ENCODE peak calls at places on chromosomes 16 and 17, in nine cellular contexts. One of them, this sample, is unnamed.

GRCh38 chr16:20353379-20353778 is 864 bp upstream of the UMOD start:
- DNase-seq in ovary: no peak
- DNase-seq in NCI-H1105: no peak
- DNase-seq in EL: no peak
- DNase-seq in stimulated activated CD8-positive, alpha-beta memory T cell treated with anti-CD3 and anti-CD28 coated beads, Interleukin-2, amount 100 ng/mL, for 48 hours: no peak
- DNase-seq in HCT116: no peak
- DNase-seq in endothelial cell: no peak
- DNase-seq in stimulated activated CD4-positive, alpha-beta T cell treated with anti-CD3 and anti-CD28 coated beads, Interleukin-12 subunit alpha, Interleukin-12 subunit beta, amount 100 ng/mL, for 4 hours: no peak
- DNase-seq in HTR-8/SVneo: no peak
- DNase-seq in this sample: no peak

GRCh38 chr17:67629963-67630320 is 87.8 kb upstream of the NOL11 start:
- DNase-seq in HCT116: peak
- DNase-seq in HTR-8/SVneo: peak
- DNase-seq in ovary: no peak
- DNase-seq in NCI-H1105: no peak
- DNase-seq in EL: peak
- DNase-seq in endothelial cell: no peak
- DNase-seq in stimulated activated CD8-positive, alpha-beta memory T cell treated with anti-CD3 and anti-CD28 coated beads, Interleukin-2, amount 100 ng/mL, for 48 hours: no peak
- DNase-seq in stimulated activated CD4-positive, alpha-beta T cell treated with anti-CD3 and anti-CD28 coated beads, Interleukin-12 subunit alpha, Interleukin-12 subunit beta, amount 100 ng/mL, for 4 hours: no peak
- DNase-seq in this sample: peak

GRCh38 chr16:84262939-84263338 is 23.1 kb upstream of the KCNG4 start:
- DNase-seq in NCI-H1105: no peak
- DNase-seq in ovary: no peak
- DNase-seq in HTR-8/SVneo: no peak
- DNase-seq in stimulated activated CD8-positive, alpha-beta memory T cell treated with anti-CD3 and anti-CD28 coated beads, Interleukin-2, amount 100 ng/mL, for 48 hours: no peak
- DNase-seq in HCT116: no peak
- DNase-seq in stimulated activated CD4-positive, alpha-beta T cell treated with anti-CD3 and anti-CD28 coated beads, Interleukin-12 subunit alpha, Interleukin-12 subunit beta, amount 100 ng/mL, for 4 hours: no peak
- DNase-seq in EL: no peak
- DNase-seq in endothelial cell: no peak
- DNase-seq in this sample: no peak

GRCh38 chr17:12256380-12256995 is 235.8 kb downstream of the MAP2K4 start:
- DNase-seq in stimulated activated CD4-positive, alpha-beta T cell treated with anti-CD3 and anti-CD28 coated beads, Interleukin-12 subunit alpha, Interleukin-12 subunit beta, amount 100 ng/mL, for 4 hours: no peak
- DNase-seq in ovary: peak
- DNase-seq in EL: peak
- DNase-seq in HCT116: peak
- DNase-seq in endothelial cell: peak
- DNase-seq in HTR-8/SVneo: peak
- DNase-seq in NCI-H1105: no peak
- DNase-seq in stimulated activated CD8-positive, alpha-beta memory T cell treated with anti-CD3 and anti-CD28 coated beads, Interleukin-2, amount 100 ng/mL, for 48 hours: no peak
- DNase-seq in this sample: peak

GRCh38 chr17:54527941-54528340 is 372.7 kb upstream of the TOM1L1 start:
- DNase-seq in endothelial cell: no peak
- DNase-seq in stimulated activated CD4-positive, alpha-beta T cell treated with anti-CD3 and anti-CD28 coated beads, Interleukin-12 subunit alpha, Interleukin-12 subunit beta, amount 100 ng/mL, for 4 hours: no peak
- DNase-seq in stimulated activated CD8-positive, alpha-beta memory T cell treated with anti-CD3 and anti-CD28 coated beads, Interleukin-2, amount 100 ng/mL, for 48 hours: no peak
- DNase-seq in EL: no peak
- DNase-seq in ovary: no peak
- DNase-seq in HCT116: no peak
- DNase-seq in HTR-8/SVneo: no peak
- DNase-seq in NCI-H1105: no peak
- DNase-seq in this sample: no peak

GRCh38 chr17:7932483-7932891 is 481 bp downstream of the CNTROB start:
- DNase-seq in endothelial cell: no peak
- DNase-seq in stimulated activated CD4-positive, alpha-beta T cell treated with anti-CD3 and anti-CD28 coated beads, Interleukin-12 subunit alpha, Interleukin-12 subunit beta, amount 100 ng/mL, for 4 hours: no peak
- DNase-seq in HTR-8/SVneo: peak
- DNase-seq in ovary: peak
- DNase-seq in stimulated activated CD8-positive, alpha-beta memory T cell treated with anti-CD3 and anti-CD28 coated beads, Interleukin-2, amount 100 ng/mL, for 48 hours: no peak
- DNase-seq in EL: peak
- DNase-seq in HCT116: no peak
- DNase-seq in NCI-H1105: peak
- DNase-seq in this sample: no peak

GRCh38 chr17:55426851-55427586 is 5.4 kb upstream of the MMD start:
- DNase-seq in EL: peak
- DNase-seq in ovary: no peak
- DNase-seq in endothelial cell: no peak
- DNase-seq in stimulated activated CD4-positive, alpha-beta T cell treated with anti-CD3 and anti-CD28 coated beads, Interleukin-12 subunit alpha, Interleukin-12 subunit beta, amount 100 ng/mL, for 4 hours: no peak
- DNase-seq in HTR-8/SVneo: no peak
- DNase-seq in NCI-H1105: no peak
- DNase-seq in HCT116: no peak
- DNase-seq in stimulated activated CD8-positive, alpha-beta memory T cell treated with anti-CD3 and anti-CD28 coated beads, Interleukin-2, amount 100 ng/mL, for 48 hours: no peak
- DNase-seq in this sample: peak

GRCh38 chr16:89658221-89658879 is 714 bp downstream of the SPATA33 start:
- DNase-seq in HCT116: no peak
- DNase-seq in EL: peak
- DNase-seq in endothelial cell: no peak
- DNase-seq in ovary: no peak
- DNase-seq in stimulated activated CD8-positive, alpha-beta memory T cell treated with anti-CD3 and anti-CD28 coated beads, Interleukin-2, amount 100 ng/mL, for 48 hours: no peak
- DNase-seq in stimulated activated CD4-positive, alpha-beta T cell treated with anti-CD3 and anti-CD28 coated beads, Interleukin-12 subunit alpha, Interleukin-12 subunit beta, amount 100 ng/mL, for 4 hours: peak
- DNase-seq in NCI-H1105: no peak
- DNase-seq in HTR-8/SVneo: no peak
- DNase-seq in this sample: peak

GRCh38 chr16:86994651-86995171 is 322.5 kb downstream of the C16orf95 start:
- DNase-seq in NCI-H1105: no peak
- DNase-seq in endothelial cell: no peak
- DNase-seq in HCT116: no peak
- DNase-seq in stimulated activated CD4-positive, alpha-beta T cell treated with anti-CD3 and anti-CD28 coated beads, Interleukin-12 subunit alpha, Interleukin-12 subunit beta, amount 100 ng/mL, for 4 hours: no peak
- DNase-seq in stimulated activated CD8-positive, alpha-beta memory T cell treated with anti-CD3 and anti-CD28 coated beads, Interleukin-2, amount 100 ng/mL, for 48 hours: no peak
- DNase-seq in EL: peak
- DNase-seq in HTR-8/SVneo: peak
- DNase-seq in ovary: no peak
- DNase-seq in this sample: no peak

GRCh38 chr17:58317421-58318064 is 11.1 kb downstream of the TSPOAP1 start:
- DNase-seq in ovary: no peak
- DNase-seq in endothelial cell: peak
- DNase-seq in NCI-H1105: no peak
- DNase-seq in HTR-8/SVneo: peak
- DNase-seq in HCT116: peak
- DNase-seq in EL: peak
- DNase-seq in stimulated activated CD4-positive, alpha-beta T cell treated with anti-CD3 and anti-CD28 coated beads, Interleukin-12 subunit alpha, Interleukin-12 subunit beta, amount 100 ng/mL, for 4 hours: peak
- DNase-seq in stimulated activated CD8-positive, alpha-beta memory T cell treated with anti-CD3 and anti-CD28 coated beads, Interleukin-2, amount 100 ng/mL, for 48 hours: peak
- DNase-seq in this sample: peak

GRCh38 chr16:67326472-67327309 is at the start of the genes KCTD19 and LRRC36:
- DNase-seq in EL: peak
- DNase-seq in stimulated activated CD8-positive, alpha-beta memory T cell treated with anti-CD3 and anti-CD28 coated beads, Interleukin-2, amount 100 ng/mL, for 48 hours: peak
- DNase-seq in HTR-8/SVneo: peak
- DNase-seq in NCI-H1105: peak
- DNase-seq in stimulated activated CD4-positive, alpha-beta T cell treated with anti-CD3 and anti-CD28 coated beads, Interleukin-12 subunit alpha, Interleukin-12 subunit beta, amount 100 ng/mL, for 4 hours: peak
- DNase-seq in endothelial cell: peak
- DNase-seq in ovary: peak
- DNase-seq in HCT116: no peak
- DNase-seq in this sample: peak

GRCh38 chr16:4159726-4160125 is 43.5 kb upstream of the ADCY9 start:
- DNase-seq in endothelial cell: no peak
- DNase-seq in stimulated activated CD4-positive, alpha-beta T cell treated with anti-CD3 and anti-CD28 coated beads, Interleukin-12 subunit alpha, Interleukin-12 subunit beta, amount 100 ng/mL, for 4 hours: no peak
- DNase-seq in HTR-8/SVneo: no peak
- DNase-seq in stimulated activated CD8-positive, alpha-beta memory T cell treated with anti-CD3 and anti-CD28 coated beads, Interleukin-2, amount 100 ng/mL, for 48 hours: no peak
- DNase-seq in HCT116: no peak
- DNase-seq in ovary: no peak
- DNase-seq in NCI-H1105: no peak
- DNase-seq in EL: no peak
- DNase-seq in this sample: no peak

GRCh38 chr17:49557204-49558024 is 18.3 kb upstream of the NXPH3 start:
- DNase-seq in ovary: no peak
- DNase-seq in stimulated activated CD8-positive, alpha-beta memory T cell treated with anti-CD3 and anti-CD28 coated beads, Interleukin-2, amount 100 ng/mL, for 48 hours: no peak
- DNase-seq in HCT116: peak
- DNase-seq in EL: peak
- DNase-seq in endothelial cell: peak
- DNase-seq in NCI-H1105: peak
- DNase-seq in HTR-8/SVneo: peak
- DNase-seq in stimulated activated CD4-positive, alpha-beta T cell treated with anti-CD3 and anti-CD28 coated beads, Interleukin-12 subunit alpha, Interleukin-12 subunit beta, amount 100 ng/mL, for 4 hours: no peak
- DNase-seq in this sample: peak

GRCh38 chr16:48271728-48272127 is 24.4 kb upstream of the ABCC11 start:
- DNase-seq in HTR-8/SVneo: no peak
- DNase-seq in stimulated activated CD4-positive, alpha-beta T cell treated with anti-CD3 and anti-CD28 coated beads, Interleukin-12 subunit alpha, Interleukin-12 subunit beta, amount 100 ng/mL, for 4 hours: no peak
- DNase-seq in NCI-H1105: no peak
- DNase-seq in HCT116: no peak
- DNase-seq in ovary: no peak
- DNase-seq in endothelial cell: no peak
- DNase-seq in EL: no peak
- DNase-seq in stimulated activated CD8-positive, alpha-beta memory T cell treated with anti-CD3 and anti-CD28 coated beads, Interleukin-2, amount 100 ng/mL, for 48 hours: no peak
- DNase-seq in this sample: no peak

GRCh38 chr17:73098919-73099318 is 6.4 kb upstream of the SLC39A11 start:
- DNase-seq in NCI-H1105: no peak
- DNase-seq in stimulated activated CD8-positive, alpha-beta memory T cell treated with anti-CD3 and anti-CD28 coated beads, Interleukin-2, amount 100 ng/mL, for 48 hours: no peak
- DNase-seq in HCT116: no peak
- DNase-seq in HTR-8/SVneo: no peak
- DNase-seq in endothelial cell: no peak
- DNase-seq in stimulated activated CD4-positive, alpha-beta T cell treated with anti-CD3 and anti-CD28 coated beads, Interleukin-12 subunit alpha, Interleukin-12 subunit beta, amount 100 ng/mL, for 4 hours: no peak
- DNase-seq in EL: no peak
- DNase-seq in ovary: no peak
- DNase-seq in this sample: no peak

GRCh38 chr17:42928714-42929496 is 28.3 kb downstream of the G6PC1 start:
- DNase-seq in endothelial cell: peak
- DNase-seq in HTR-8/SVneo: peak
- DNase-seq in stimulated activated CD8-positive, alpha-beta memory T cell treated with anti-CD3 and anti-CD28 coated beads, Interleukin-2, amount 100 ng/mL, for 48 hours: no peak
- DNase-seq in EL: peak
- DNase-seq in stimulated activated CD4-positive, alpha-beta T cell treated with anti-CD3 and anti-CD28 coated beads, Interleukin-12 subunit alpha, Interleukin-12 subunit beta, amount 100 ng/mL, for 4 hours: peak
- DNase-seq in ovary: no peak
- DNase-seq in HCT116: peak
- DNase-seq in NCI-H1105: no peak
- DNase-seq in this sample: peak

GRCh38 chr16:77660311-77660710 is 62.0 kb upstream of the NUDT7 start:
- DNase-seq in NCI-H1105: peak
- DNase-seq in EL: peak
- DNase-seq in HCT116: peak
- DNase-seq in stimulated activated CD8-positive, alpha-beta memory T cell treated with anti-CD3 and anti-CD28 coated beads, Interleukin-2, amount 100 ng/mL, for 48 hours: no peak
- DNase-seq in stimulated activated CD4-positive, alpha-beta T cell treated with anti-CD3 and anti-CD28 coated beads, Interleukin-12 subunit alpha, Interleukin-12 subunit beta, amount 100 ng/mL, for 4 hours: no peak
- DNase-seq in endothelial cell: peak
- DNase-seq in ovary: no peak
- DNase-seq in HTR-8/SVneo: peak
- DNase-seq in this sample: no peak

GRCh38 chr17:43477832-43478634 is 5.7 kb upstream of the DHX8 start:
- DNase-seq in stimulated activated CD4-positive, alpha-beta T cell treated with anti-CD3 and anti-CD28 coated beads, Interleukin-12 subunit alpha, Interleukin-12 subunit beta, amount 100 ng/mL, for 4 hours: no peak
- DNase-seq in HCT116: no peak
- DNase-seq in stimulated activated CD8-positive, alpha-beta memory T cell treated with anti-CD3 and anti-CD28 coated beads, Interleukin-2, amount 100 ng/mL, for 48 hours: no peak
- DNase-seq in NCI-H1105: no peak
- DNase-seq in EL: no peak
- DNase-seq in endothelial cell: no peak
- DNase-seq in ovary: no peak
- DNase-seq in HTR-8/SVneo: no peak
- DNase-seq in this sample: no peak

GRCh38 chr17:42266918-42267766 is 9.0 kb downstream of the STAT5B start:
- DNase-seq in NCI-H1105: no peak
- DNase-seq in HTR-8/SVneo: peak
- DNase-seq in stimulated activated CD4-positive, alpha-beta T cell treated with anti-CD3 and anti-CD28 coated beads, Interleukin-12 subunit alpha, Interleukin-12 subunit beta, amount 100 ng/mL, for 4 hours: no peak
- DNase-seq in EL: peak
- DNase-seq in ovary: no peak
- DNase-seq in HCT116: peak
- DNase-seq in endothelial cell: no peak
- DNase-seq in stimulated activated CD8-positive, alpha-beta memory T cell treated with anti-CD3 and anti-CD28 coated beads, Interleukin-2, amount 100 ng/mL, for 48 hours: no peak
- DNase-seq in this sample: no peak

GRCh38 chr17:57027852-57028251 is 49.9 kb downstream of the SCPEP1 start:
- DNase-seq in stimulated activated CD4-positive, alpha-beta T cell treated with anti-CD3 and anti-CD28 coated beads, Interleukin-12 subunit alpha, Interleukin-12 subunit beta, amount 100 ng/mL, for 4 hours: no peak
- DNase-seq in EL: no peak
- DNase-seq in stimulated activated CD8-positive, alpha-beta memory T cell treated with anti-CD3 and anti-CD28 coated beads, Interleukin-2, amount 100 ng/mL, for 48 hours: no peak
- DNase-seq in ovary: no peak
- DNase-seq in NCI-H1105: no peak
- DNase-seq in HCT116: no peak
- DNase-seq in HTR-8/SVneo: no peak
- DNase-seq in endothelial cell: no peak
- DNase-seq in this sample: no peak

This sample was measured in GM20000.